ENCODE peak calls at places on chromosomes 11 and 22, in seven cellular contexts. G, X, N, V, C, F and W are unnamed samples.
A peak's percentile ranks its signal among the peaks of the same experiment; 100 is the strongest.

GRCh38 chr11:35082322-35083180 is 56.4 kb upstream of the CD44 start:
- DNase-seq in C (peak; percentile 28), V (peak; percentile 61), F (peak; percentile 41), X (peak; percentile 96), G (peak; percentile 82), N (no peak), W (peak; percentile 59)

GRCh38 chr11:18748766-18749375 is 22.9 kb upstream of the IGSF22 start:
- DNase-seq in N (no peak), X (no peak), F (no peak), C (no peak), G (no peak), V (no peak), W (no peak)

GRCh38 chr11:113694390-113694789 is 11.7 kb downstream of the TMPRSS5 start:
- DNase-seq in C (no peak), V (no peak), G (no peak), F (no peak), N (no peak), X (no peak), W (no peak)

GRCh38 chr22:26245001-26245400 is 75.7 kb downstream of the SEZ6L start:
- DNase-seq in G (no peak), X (no peak), F (no peak), N (no peak), C (no peak), V (no peak), W (no peak)

GRCh38 chr22:38014083-38014482 is 29.7 kb upstream of the SOX10 start:
- DNase-seq in N (no peak), F (no peak), C (no peak), X (no peak), G (no peak), V (no peak), W (no peak)

GRCh38 chr11:115501504-115501894 is 2.7 kb downstream of the CADM1 start:
- DNase-seq in C (no peak), N (no peak), F (no peak), V (no peak), X (no peak), G (no peak), W (no peak)

GRCh38 chr11:84564180-84564866 is 1062.8 kb downstream of the DLG2 start:
- DNase-seq in V (no peak), X (peak; percentile 42), N (peak; percentile 16), C (peak; percentile 53), F (no peak), G (no peak), W (peak; percentile 64)

GRCh38 chr22:50699754-50700386 is 27.2 kb downstream of the SHANK3 start:
- DNase-seq in G (no peak), X (no peak), C (no peak), V (peak; percentile 10), N (no peak), F (no peak), W (no peak)

GRCh38 chr22:35357883-35358621 is 22.8 kb upstream of the HMOX1 start:
- DNase-seq in G (no peak), V (no peak), F (no peak), X (no peak), N (no peak), C (no peak), W (no peak)

GRCh38 chr11:69494851-69495250 is 13.4 kb downstream of the LINC01488 start:
- DNase-seq in N (no peak), F (no peak), X (no peak), V (peak; percentile 22), G (no peak), C (no peak), W (no peak)

GRCh38 chr11:75873417-75874148 is 58.6 kb downstream of the UVRAG start:
- DNase-seq in C (no peak), V (no peak), X (no peak), G (no peak), N (no peak), F (no peak), W (no peak)

GRCh38 chr22:37183432-37184379 is 4.3 kb downstream of the C1QTNF6 start:
- DNase-seq in F (no peak), X (peak; percentile 64), N (no peak), G (no peak), V (peak; percentile 24), C (no peak), W (no peak)

GRCh38 chr11:93225642-93226041 is 27.9 kb upstream of the SLC36A4 start:
- DNase-seq in F (no peak), V (no peak), N (peak; percentile 46), C (no peak), G (no peak), X (peak; percentile 22), W (no peak)

GRCh38 chr11:12785901-12786300 is 111.7 kb downstream of the TEAD1 start:
- DNase-seq in X (no peak), C (no peak), V (no peak), N (no peak), F (no peak), G (no peak), W (no peak)

GRCh38 chr22:44166877-44167276 is 13.8 kb upstream of the PARVG start:
- DNase-seq in C (no peak), N (no peak), G (no peak), V (no peak), F (no peak), X (no peak), W (no peak)

GRCh38 chr11:83543918-83544491 is 257.8 kb upstream of the CCDC90B start:
- DNase-seq in G (no peak), X (no peak), N (no peak), C (no peak), V (no peak), F (no peak), W (no peak)

GRCh38 chr22:30183861-30184278 is 62.7 kb downstream of the LIF start:
- DNase-seq in C (no peak), V (no peak), F (no peak), G (no peak), N (no peak), X (peak; percentile 69), W (no peak)

GRCh38 chr11:126391970-126392637 is 36.6 kb downstream of the ST3GAL4 start:
- DNase-seq in N (no peak), V (peak; percentile 74), C (peak; percentile 61), G (no peak), F (no peak), X (no peak), W (no peak)

GRCh38 chr11:494761-495536 is 12.1 kb downstream of the RNH1 start:
- DNase-seq in V (peak; percentile 17), C (no peak), N (peak; percentile 44), F (no peak), X (no peak), G (no peak), W (no peak)

GRCh38 chr11:64762916-64763803 is 3.4 kb upstream of the PYGM start:
- DNase-seq in G (peak; percentile 28), X (peak; percentile 66), F (no peak), V (no peak), N (peak; percentile 20), C (peak; percentile 80), W (no peak)

GRCh38 chr22:37517826-37518450 is 1.3 kb downstream of the CARD10 start:
- DNase-seq in C (no peak), X (no peak), G (no peak), N (no peak), V (no peak), F (peak; percentile 79), W (no peak)

GRCh38 chr11:19666951-19667350 is 45.7 kb upstream of the NAV2 start:
- DNase-seq in X (no peak), V (no peak), F (no peak), G (no peak), N (no peak), C (no peak), W (no peak)

GRCh38 chr11:6621711-6622211 is 2.5 kb upstream of the TPP1 start:
- DNase-seq in N (no peak), X (no peak), F (no peak), V (no peak), C (no peak), G (no peak), W (no peak)

GRCh38 chr11:116431842-116432241 is 340.9 kb downstream of the BUD13 start:
- DNase-seq in C (no peak), N (no peak), X (no peak), V (no peak), G (no peak), F (no peak), W (no peak)

GRCh38 chr11:94623120-94623735 is 56.1 kb downstream of the PIWIL4 start:
- DNase-seq in F (peak; percentile 59), V (peak; percentile 46), C (peak; percentile 30), N (peak; percentile 77), X (peak; percentile 68), G (peak; percentile 42), W (peak; percentile 35)

GRCh38 chr11:46369458-46370152 is 11.9 kb upstream of the MDK start:
- DNase-seq in N (peak; percentile 91), X (peak; percentile 60), V (peak; percentile 55), G (peak; percentile 58), C (peak; percentile 70), F (no peak), W (peak; percentile 52)

GRCh38 chr11:70921804-70922203 is 330.6 kb downstream of the SHANK2 start:
- DNase-seq in C (no peak), F (no peak), G (no peak), V (no peak), X (no peak), N (no peak), W (no peak)
- H3K36me3 ChIP-seq in C (no peaks in the 10 kb centered on the region), F (no peaks in the 10 kb centered on the region), G (no peaks in the 10 kb centered on the region), V (no peaks in the 10 kb centered on the region), X (no peaks in the 10 kb centered on the region), N (no peaks in the 10 kb centered on the region), W (no peaks in the 10 kb centered on the region)

GRCh38 chr11:106956887-106957505 is 61.3 kb downstream of the GUCY1A2 start:
- DNase-seq in N (no peak), F (no peak), G (no peak), V (no peak), C (no peak), X (no peak), W (no peak)
- H3K27ac ChIP-seq in N (no peak overlapping the region), F (no peak overlapping the region), G (no peak overlapping the region), V (no peak overlapping the region), C (no peak overlapping the region), X (no peak overlapping the region), W (no peak overlapping the region)

GRCh38 chr22:32990187-32990586 is 68.0 kb downstream of the SYN3 start:
- DNase-seq in G (no peak), N (no peak), V (no peak), F (no peak), C (no peak), X (no peak), W (no peak)

GRCh38 chr22:32994046-32994827 is 63.9 kb downstream of the SYN3 start:
- DNase-seq in C (no peak), V (peak; percentile 45), G (no peak), N (no peak), X (no peak), F (no peak), W (no peak)

GRCh38 chr22:32994921-32995320 is 63.3 kb downstream of the SYN3 start:
- DNase-seq in F (no peak), C (no peak), G (no peak), X (no peak), V (no peak), N (peak; percentile 51), W (no peak)

GRCh38 chr22:32992821-32993220 is 65.4 kb downstream of the SYN3 start:
- DNase-seq in V (no peak), X (no peak), C (no peak), F (no peak), N (no peak), G (no peak), W (no peak)

GRCh38 chr22:32991353-32992115 is 66.6 kb downstream of the SYN3 start:
- DNase-seq in V (peak; percentile 70), N (peak; percentile 49), F (no peak), G (no peak), X (no peak), C (peak; percentile 31), W (no peak)
- H3K36me3 ChIP-seq in V (no peaks in the 10 kb centered on the region), N (no peaks in the 10 kb centered on the region), F (no peaks in the 10 kb centered on the region), G (no peaks in the 10 kb centered on the region), X (no peaks in the 10 kb centered on the region), C (no peaks in the 10 kb centered on the region), W (no peaks in the 10 kb centered on the region)

GRCh38 chr22:40220316-40221054 is 42.8 kb downstream of the TNRC6B start:
- DNase-seq in X (no peak), F (peak; percentile 66), G (no peak), C (no peak), V (no peak), N (no peak), W (no peak)
- H3K27ac ChIP-seq in X (no peak overlapping the region), F (peak overlapping the region; percentile 81), G (no peak overlapping the region), C (no peak overlapping the region), V (peak overlapping the region; percentile 58), N (no peak overlapping the region), W (peak overlapping the region; percentile 25)